ENCODE peak calls at places on chromosomes 16 and 17, in eight cellular contexts. W is HCT116, X is uterus, O is foreskin keratinocyte, R is breast epithelium, E is psoas muscle, B is HAP-1, N is esophagus squamous epithelium. U is an unnamed sample.

GRCh38 chr16:11314309-11314894 is 30.9 kb upstream of the RMI2 start:
- DNase-seq in W (no peak), X (no peak), O (no peak), R (no peak), E (no peak), B (no peak), N (no peak), U (no peak)

GRCh38 chr17:694239-694638 is 20.4 kb downstream of the VPS53 start:
- DNase-seq in W (no peak), X (no peak), O (peak; percentile 98), R (no peak), E (no peak), B (no peak), N (no peak), U (no peak)

GRCh38 chr17:74749262-74750038 is 1.0 kb downstream of the NHERF1 start:
- DNase-seq in W (no peak), X (no peak), O (no peak), R (no peak), E (peak; percentile 46), B (peak; percentile 58), N (no peak), U (no peak)

GRCh38 chr16:65666132-65666869 is 544.4 kb upstream of the CDH11 start:
- DNase-seq in W (no peak), X (no peak), O (no peak), R (no peak), E (no peak), B (no peak), N (no peak), U (no peak)

GRCh38 chr17:51257150-51258081 is 2.4 kb downstream of the MBTD1 start:
- DNase-seq in W (no peak), X (no peak), O (no peak), R (no peak), E (no peak), B (no peak), N (no peak), U (no peak)

GRCh38 chr16:53089434-53090270 is 34.9 kb downstream of the CHD9 start:
- DNase-seq in W (no peak), X (peak; percentile 50), O (no peak), R (no peak), E (no peak), B (no peak), N (no peak), U (no peak)

GRCh38 chr17:49971848-49972485 is 3.0 kb downstream of the DLX4 start:
- DNase-seq in W (no peak), X (no peak), O (no peak), R (no peak), E (no peak), B (peak; percentile 71), N (no peak), U (no peak)

GRCh38 chr16:69691980-69692911 is 34.1 kb downstream of the NQO1 start:
- DNase-seq in W (no peak), X (no peak), O (peak; percentile 65), R (no peak), E (no peak), B (no peak), N (no peak), U (no peak)

GRCh38 chr16:30664616-30665109 is 6.4 kb downstream of the FBRS start:
- DNase-seq in W (no peak), X (no peak), O (no peak), R (no peak), E (no peak), B (no peak), N (no peak), U (no peak)

GRCh38 chr16:87076950-87077749 is 240.0 kb downstream of the C16orf95 start:
- DNase-seq in W (peak; percentile 94), X (no peak), O (peak; percentile 50), R (no peak), E (no peak), B (peak; percentile 83), N (no peak), U (no peak)

GRCh38 chr16:85187002-85187401 is 74.7 kb upstream of the CIBAR2 start:
- DNase-seq in W (no peak), X (no peak), O (no peak), R (no peak), E (peak; percentile 87), B (no peak), N (no peak), U (no peak)

GRCh38 chr17:80104321-80104955 is 3.1 kb downstream of the GAA start:
- DNase-seq in W (no peak), X (no peak), O (no peak), R (no peak), E (peak; percentile 42), B (no peak), N (no peak), U (no peak)

GRCh38 chr16:65967376-65967775 is 399.1 kb upstream of the CDH5 start:
- DNase-seq in W (no peak), X (no peak), O (no peak), R (no peak), E (no peak), B (no peak), N (no peak), U (no peak)

DNA sequence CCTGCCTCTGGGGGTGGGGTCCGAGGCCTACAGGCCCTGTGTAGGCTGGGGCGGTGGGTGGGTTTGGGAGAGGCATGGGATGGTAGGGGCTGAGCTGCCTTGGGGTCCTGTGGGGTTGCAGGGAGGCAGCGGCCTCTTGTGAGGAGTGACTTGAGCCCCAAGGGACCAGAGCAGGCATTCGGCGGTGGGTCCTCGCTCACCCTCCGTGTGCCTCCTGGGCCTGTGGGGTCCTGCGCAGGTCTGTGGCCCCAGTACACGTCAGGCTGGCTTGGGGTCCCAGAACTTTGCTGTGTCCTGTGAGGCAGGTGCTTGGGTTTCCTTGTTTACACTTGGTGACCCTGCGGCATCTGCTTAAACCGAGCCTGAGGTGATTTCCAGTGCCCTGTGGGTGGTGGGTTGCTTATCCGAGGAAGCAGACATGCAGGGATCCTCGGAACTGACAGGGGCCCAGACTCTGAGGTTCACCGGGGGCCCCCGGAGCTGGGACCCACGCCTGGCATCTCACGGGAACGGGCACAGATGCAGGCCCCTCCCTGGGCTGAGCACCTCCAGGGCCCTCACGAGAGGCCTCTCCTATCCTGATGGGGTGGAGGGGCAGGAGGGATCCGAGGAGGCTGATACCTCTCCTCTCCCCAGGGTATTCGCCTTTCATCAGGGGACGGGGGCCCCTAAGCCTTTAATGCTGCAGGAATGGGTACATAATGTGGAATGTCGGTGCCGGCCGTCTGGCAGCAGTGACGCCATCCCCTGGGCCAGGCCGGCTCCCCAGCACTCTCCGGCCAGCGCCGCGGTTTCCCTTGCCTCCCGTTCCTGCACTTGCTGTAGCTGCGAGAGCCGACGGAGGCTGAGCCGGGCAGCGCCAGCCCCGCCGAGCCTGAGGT is 7.7 kb downstream of the METRNL start:
- DNase-seq in W (no peak), X (no peak), O (no peak), R (no peak), E (no peak), B (no peak), N (no peak), U (no peak)
- H3K4me1 ChIP-seq in W (peaks cover 20% of the 10 kb centered on the region), X (peaks cover 3% of the 10 kb centered on the region), O (peaks cover 5% of the 10 kb centered on the region), R (peaks cover 8% of the 10 kb centered on the region), E (peaks cover 7% of the 10 kb centered on the region), B (no peaks in the 10 kb centered on the region), N (peaks cover 80% of the 10 kb centered on the region), U (peaks cover 11% of the 10 kb centered on the region)

GRCh38 chr17:81287155-81287554 is 8.0 kb downstream of the SLC38A10 start:
- DNase-seq in W (no peak), X (no peak), O (no peak), R (no peak), E (no peak), B (no peak), N (no peak), U (no peak)

GRCh38 chr17:81286491-81287145 is 8.5 kb downstream of the SLC38A10 start:
- DNase-seq in W (no peak), X (no peak), O (no peak), R (no peak), E (no peak), B (no peak), N (no peak), U (no peak)

GRCh38 chr17:81288715-81289114 is 6.4 kb downstream of the SLC38A10 start:
- DNase-seq in W (no peak), X (no peak), O (no peak), R (no peak), E (no peak), B (no peak), N (no peak), U (no peak)

GRCh38 chr17:81289627-81290026 is 5.5 kb downstream of the SLC38A10 start:
- DNase-seq in W (no peak), X (no peak), O (no peak), R (no peak), E (no peak), B (no peak), N (no peak), U (no peak)

GRCh38 chr17:81287741-81288430 is 7.2 kb downstream of the SLC38A10 start:
- DNase-seq in W (no peak), X (no peak), O (no peak), R (no peak), E (no peak), B (no peak), N (no peak), U (no peak)
- H3K4me1 ChIP-seq in W (peaks cover under 1% of the 10 kb centered on the region), X (no peaks in the 10 kb centered on the region), O (no peaks in the 10 kb centered on the region), R (no peaks in the 10 kb centered on the region), E (peaks cover 13% of the 10 kb centered on the region), B (no peaks in the 10 kb centered on the region), N (peaks cover 35% of the 10 kb centered on the region), U (no peaks in the 10 kb centered on the region)

GRCh38 chr16:1980770-1981087 is 540 bp downstream of the NOXO1 start:
- DNase-seq in W (no peak), X (no peak), O (no peak), R (no peak), E (no peak), B (no peak), N (no peak), U (no peak)

GRCh38 chr16:1981398-1981836 is at the start of gene NOXO1:
- DNase-seq in W (no peak), X (no peak), O (no peak), R (no peak), E (no peak), B (no peak), N (no peak), U (no peak)

GRCh38 chr16:1979271-1980025 is 1.8 kb downstream of the NOXO1 start:
- DNase-seq in W (no peak), X (no peak), O (peak; percentile 64), R (peak; percentile 84), E (no peak), B (no peak), N (no peak), U (no peak)

GRCh38 chr16:1978476-1979120 is 2.7 kb downstream of the NOXO1 start:
- DNase-seq in W (no peak), X (no peak), O (no peak), R (no peak), E (no peak), B (no peak), N (no peak), U (no peak)

GRCh38 chr16:1980026-1980769 is 1.1 kb downstream of the NOXO1 start:
- DNase-seq in W (no peak), X (no peak), O (no peak), R (no peak), E (peak; percentile 80), B (no peak), N (no peak), U (no peak)
- H3K4me1 ChIP-seq in W (peaks cover 43% of the 10 kb centered on the region), X (no peaks in the 10 kb centered on the region), O (no peaks in the 10 kb centered on the region), R (peaks cover 12% of the 10 kb centered on the region), E (peaks cover 29% of the 10 kb centered on the region), B (peaks cover 4% of the 10 kb centered on the region), N (peaks cover 36% of the 10 kb centered on the region), U (peaks cover 3% of the 10 kb centered on the region)

DNA sequence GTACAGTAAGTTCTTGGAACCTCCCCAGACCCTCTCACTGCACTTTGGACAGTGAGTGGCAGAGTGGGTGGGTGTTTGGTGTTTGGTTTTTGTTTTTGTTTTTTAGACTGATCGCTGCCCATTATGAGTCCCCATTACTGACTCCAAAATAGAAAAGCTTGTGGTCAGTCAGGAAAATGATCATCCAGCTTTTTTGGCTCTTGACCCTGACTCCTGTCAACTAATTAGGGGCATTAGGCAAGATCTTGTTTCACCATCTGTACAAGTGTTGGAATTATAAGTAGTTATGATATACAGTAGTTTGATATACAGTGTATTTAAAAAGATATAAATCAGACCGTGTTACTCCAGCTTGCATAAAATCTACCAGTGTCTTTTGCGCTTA is 6.3 kb downstream of the LYRM1 start:
- DNase-seq in W (no peak), X (no peak), O (no peak), R (no peak), E (no peak), B (no peak), N (no peak), U (no peak)
- H3K4me1 ChIP-seq in W (peaks cover 70% of the 10 kb centered on the region), X (peaks cover 17% of the 10 kb centered on the region), O (peaks cover 60% of the 10 kb centered on the region), R (peaks cover 5% of the 10 kb centered on the region), E (peaks cover 47% of the 10 kb centered on the region), B (peaks cover 28% of the 10 kb centered on the region), N (peaks cover 60% of the 10 kb centered on the region), U (peaks cover 1% of the 10 kb centered on the region)